ENCODE peak calls at places on chromosomes 6 and 20, in nine cellular contexts. Y is A549, T is endothelial cell of umbilical vein, V is GM12878, P is HCT116, F is SK-N-SH, X is HepG2, B is WTC11, Q is K562. R is an unnamed sample.
A peak's percentile ranks its signal among the peaks of the same experiment; 100 is the strongest.

GRCh38 chr6:170068496-170068895 is 222.4 kb downstream of the DLL1 start:
- DNase-seq in B (no peak), P (no peak), V (no peak), T (no peak), Q (no peak), X (no peak), Y (no peak), F (no peak), R (no peak)

GRCh38 chr6:36912583-36912982 is 26.8 kb downstream of the C6orf89 start:
- DNase-seq in V (peak; percentile 72), Q (no peak), P (no peak), T (no peak), Y (no peak), F (no peak), B (no peak), X (no peak), R (no peak)

GRCh38 chr6:1526689-1527088 is 83.0 kb upstream of the FOXC1 start:
- DNase-seq in Y (no peak), P (no peak), B (no peak), F (no peak), X (no peak), V (no peak), Q (no peak), T (no peak), R (no peak)

GRCh38 chr6:161630674-161631073 is 356.8 kb upstream of the AGPAT4 start:
- DNase-seq in V (no peak), T (no peak), F (no peak), Q (no peak), P (no peak), X (no peak), Y (no peak), B (no peak), R (no peak)

GRCh38 chr6:81995548-81996289 is 243.2 kb upstream of the TENT5A start:
- DNase-seq in X (no peak), V (no peak), T (no peak), P (no peak), Y (no peak), B (no peak), F (no peak), Q (no peak), R (no peak)

GRCh38 chr6:37125779-37126553 is 44.0 kb upstream of the PIM1 start:
- DNase-seq in Y (peak; percentile 58), V (no peak), P (no peak), Q (peak; percentile 34), T (peak; percentile 42), X (peak; percentile 75), B (peak; percentile 80), F (no peak), R (no peak)

GRCh38 chr6:137492289-137492688 is 1.9 kb downstream of the OLIG3 start:
- DNase-seq in B (no peak), Y (no peak), T (no peak), F (no peak), Q (no peak), V (no peak), X (no peak), P (no peak), R (no peak)

GRCh38 chr6:135586844-135587243 is 89.3 kb upstream of the AHI1 start:
- DNase-seq in Y (no peak), B (no peak), F (no peak), P (no peak), Q (no peak), V (peak; percentile 21), X (no peak), T (no peak), R (peak; percentile 16)

GRCh38 chr6:110137924-110138887 is 41.3 kb downstream of the WASF1 start:
- DNase-seq in Q (no peak), V (no peak), P (no peak), X (no peak), T (no peak), F (no peak), Y (peak; percentile 1), B (no peak), R (peak; percentile 2)

GRCh38 chr20:42063176-42063575 is 445.0 kb upstream of the CHD6 start:
- DNase-seq in Q (no peak), X (no peak), F (no peak), B (no peak), V (no peak), P (no peak), T (no peak), Y (no peak), R (no peak)

GRCh38 chr6:273441-274111 is 18.7 kb upstream of the DUSP22 start:
- DNase-seq in B (no peak), V (no peak), Y (no peak), Q (no peak), T (no peak), X (no peak), F (no peak), P (no peak), R (no peak)

GRCh38 chr20:38169636-38170035 is 4.6 kb upstream of the TGM2 start:
- DNase-seq in X (no peak), F (no peak), Y (no peak), Q (no peak), V (no peak), B (no peak), T (no peak), P (no peak), R (no peak)

GRCh38 chr20:56469077-56469449 is 636 bp downstream of the RTF2 start:
- DNase-seq in V (no peak), F (no peak), B (no peak), P (no peak), X (no peak), Y (no peak), Q (no peak), T (no peak), R (peak; percentile 25)

GRCh38 chr6:31075528-31075927 is 36.8 kb downstream of the C6orf15 start:
- DNase-seq in F (no peak), B (no peak), Y (no peak), P (no peak), T (no peak), V (no peak), X (no peak), Q (no peak), R (no peak)

GRCh38 chr6:154164397-154164796 is 125.4 kb downstream of the OPRM1 start:
- DNase-seq in P (no peak), Y (no peak), X (no peak), V (no peak), T (peak; percentile 57), F (no peak), B (no peak), Q (no peak), R (no peak)

DNA sequence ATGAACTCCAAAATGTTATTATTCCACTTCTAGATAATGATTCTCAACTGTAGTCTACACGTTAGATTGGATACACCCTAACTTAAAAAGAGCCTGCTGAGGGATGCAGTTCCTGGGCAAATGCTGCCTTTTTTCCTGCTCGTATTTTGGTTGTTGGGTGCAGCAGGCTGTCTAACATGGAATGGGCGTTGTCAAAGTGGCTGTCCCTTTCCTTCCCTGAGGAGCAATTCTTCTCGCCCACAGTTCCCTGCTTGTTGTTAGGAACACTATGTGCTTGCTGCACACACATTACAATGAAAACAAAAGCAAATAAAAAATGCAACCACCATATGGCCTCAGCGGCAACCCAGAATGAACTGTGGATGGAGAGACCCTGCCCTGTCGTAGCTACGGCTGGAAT is 1.7 kb upstream of the ADGRF5 start:
- DNase-seq in Q (no peak), V (no peak), F (no peak), Y (no peak), P (no peak), B (no peak), X (no peak), T (no peak), R (no peak)
- TF ChIP-seq MAX in Q (no peak), V (no peak), F (no peak), Y (no peak), P (no peak), B (no peak), X (no peak), T (no peak), R (no peak)

DNA sequence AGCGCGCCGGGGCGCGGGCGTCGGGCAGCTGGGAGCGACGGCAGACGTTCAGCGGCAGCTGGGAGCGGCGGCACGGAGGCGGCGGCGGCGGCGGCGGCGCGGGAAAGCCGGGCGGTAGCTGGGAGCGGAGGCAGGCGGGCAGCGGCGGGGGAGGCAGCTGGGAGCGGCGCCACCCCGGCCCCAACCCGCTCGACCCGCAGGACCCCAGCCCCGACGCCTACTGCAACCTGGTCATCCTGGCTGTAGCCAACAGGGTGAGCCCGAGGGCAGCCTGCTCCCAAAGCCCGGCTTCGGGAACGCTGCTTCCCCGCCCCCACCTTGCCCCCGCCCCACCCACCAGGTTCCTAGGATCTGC is 8.9 kb downstream of the CCM2L start:
- DNase-seq in V (no peak), X (no peak), P (no peak), B (peak; percentile 81), Q (peak; percentile 39), T (no peak), F (peak; percentile 84), Y (peak; percentile 27), R (no peak)
- TF ChIP-seq MAX in V (no peak), X (no peak), P (no peak), B (no peak), Q (no peak), T (no peak), F (no peak), Y (no peak), R (no peak)

GRCh38 chr6:125471703-125472102 is 169.9 kb upstream of the HDDC2 start:
- DNase-seq in V (no peak), T (no peak), B (no peak), F (no peak), P (no peak), X (no peak), Q (no peak), Y (no peak), R (no peak)
- TF ChIP-seq MAX in V (no peak), T (no peak), B (no peak), F (no peak), P (no peak), X (no peak), Q (no peak), Y (no peak), R (no peak)

DNA sequence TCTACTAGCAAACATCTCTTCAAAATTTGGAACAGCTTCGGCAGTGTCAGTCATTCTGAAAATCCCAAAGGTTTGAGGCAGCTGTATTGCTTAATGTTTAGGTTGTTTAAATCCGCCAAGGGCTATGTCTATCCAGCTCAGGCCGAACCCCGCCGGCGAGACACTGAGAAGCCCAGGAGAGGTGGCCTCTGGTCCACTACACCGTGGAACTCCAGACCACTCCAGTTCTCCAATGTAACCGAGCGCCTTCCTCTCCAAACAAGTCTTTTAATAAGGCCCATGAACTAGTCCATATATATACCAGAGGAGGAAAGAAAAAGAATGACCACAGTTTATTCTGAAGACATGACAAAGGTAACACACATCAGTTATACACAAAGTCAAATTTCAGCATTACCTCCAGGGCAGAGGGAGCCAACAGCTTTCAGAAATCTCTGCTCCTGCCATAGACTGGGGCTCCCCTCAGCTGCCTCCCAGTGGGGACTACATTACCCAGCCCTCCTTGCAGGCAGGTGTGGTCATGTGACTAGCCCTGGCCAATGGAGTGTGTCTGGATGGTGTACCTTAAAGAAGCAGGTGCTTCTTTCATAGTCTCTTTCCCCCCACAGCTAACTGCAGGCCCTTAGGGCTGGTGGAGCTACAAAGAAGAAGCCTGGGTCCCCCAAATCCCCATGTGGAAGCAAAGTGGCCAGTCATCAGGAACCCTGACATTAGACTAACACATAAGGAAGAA is at the start of gene RAMACL:
- DNase-seq in P (peak; percentile 51), Y (peak; percentile 30), B (peak; percentile 65), F (peak; percentile 73), Q (peak; percentile 86), V (peak; percentile 52), T (no peak), X (no peak), R (peak; percentile 33)
- TF ChIP-seq MAX in P (no peak), Y (no peak), B (no peak), F (no peak), Q (no peak), V (no peak), T (no peak), X (no peak), R (no peak)

GRCh38 chr6:113858067-113858604 is 991 bp downstream of the MARCKS start:
- DNase-seq in V (no peak), P (no peak), T (peak; percentile 58), Y (peak; percentile 38), B (peak; percentile 31), F (peak; percentile 65), Q (no peak), X (no peak), R (peak; percentile 2)
- TF ChIP-seq MAX in V (no peak), P (peak; percentile 10), T (no peak), Y (no peak), B (no peak), F (no peak), Q (no peak), X (no peak), R (no peak)

R was measured in NB4.